ENCODE peak calls at places on chromosome 5, in five cellular contexts. W is kidney tubule cell, T is non-pigmented ciliary epithelial cell, O is lower leg skin, V is WTC11. Q is an unnamed sample.

GRCh38 chr5:157050050-157050449 is 8.9 kb downstream of the HAVCR1 start:
- DNase-seq in W (no peak), O (no peak), T (no peak), V (no peak), Q (no peak)

GRCh38 chr5:57665146-57665936 is 182.7 kb upstream of the ACTBL2 start:
- DNase-seq in O (no peak), W (no peak), T (no peak), V (no peak), Q (no peak)

GRCh38 chr5:132010645-132011560 is 555 bp downstream of the ACSL6 start:
- DNase-seq in T (no peak), O (no peak), W (no peak), V (peak), Q (no peak)

GRCh38 chr5:172193872-172194271 is at the start of gene EFCAB9:
- DNase-seq in V (no peak), T (no peak), W (no peak), O (no peak), Q (no peak)

GRCh38 chr5:142255831-142256230 is 69.0 kb downstream of the SPRY4 start:
- DNase-seq in T (no peak), W (no peak), V (no peak), O (no peak), Q (no peak)

GRCh38 chr5:135504376-135504775 is 31.4 kb downstream of the NEUROG1 start:
- DNase-seq in O (no peak), V (no peak), T (no peak), W (no peak), Q (no peak)

GRCh38 chr5:173412151-173412550 is 83.9 kb upstream of the STC2 start:
- DNase-seq in O (no peak), W (no peak), T (no peak), V (no peak), Q (no peak)

GRCh38 chr5:60507687-60508086 is 192.3 kb downstream of the DEPDC1B start:
- DNase-seq in O (no peak), T (peak), V (no peak), W (no peak), Q (no peak)

GRCh38 chr5:68171101-68171558 is 44.4 kb upstream of the PIK3R1 start:
- DNase-seq in T (no peak), O (peak), V (no peak), W (no peak), Q (peak)

GRCh38 chr5:14399054-14399657 is 182.4 kb upstream of the OTULINL start:
- DNase-seq in W (peak), T (no peak), V (no peak), O (no peak), Q (no peak)

GRCh38 chr5:172453986-172454354 is 355 bp downstream of the SH3PXD2B start:
- DNase-seq in T (no peak), V (peak), W (peak), O (no peak), Q (no peak)

GRCh38 chr5:159170021-159170420 is 39.3 kb downstream of the RNF145 start:
- DNase-seq in W (no peak), O (no peak), V (no peak), T (no peak), Q (no peak)

GRCh38 chr5:132372542-132372941 is 3.0 kb downstream of the SLC22A5 start:
- DNase-seq in W (peak), O (no peak), V (no peak), T (no peak), Q (no peak)

GRCh38 chr5:179357036-179357435 is 11.8 kb upstream of the ADAMTS2 start:
- DNase-seq in W (no peak), T (no peak), O (no peak), V (no peak), Q (no peak)

GRCh38 chr5:148904440-148904839 is 78.0 kb downstream of the ADRB2 start:
- DNase-seq in V (no peak), O (no peak), T (no peak), W (no peak), Q (peak)

GRCh38 chr5:147740864-147741263 is 41.7 kb downstream of the JAKMIP2 start:
- DNase-seq in T (no peak), O (no peak), V (no peak), W (no peak), Q (no peak)

GRCh38 chr5:118984602-118985001 is 3.7 kb downstream of the DTWD2 start:
- DNase-seq in W (peak), O (no peak), T (peak), V (no peak), Q (no peak)